ENCODE peak calls at places on chromosomes 16 and 17, in five cellular contexts. One of them, this sample, is unnamed.

GRCh38 chr17:66713533-66714042 is 121.3 kb upstream of the CACNG5 start:
- DNase-seq in astrocyte of the spinal cord: no peak
- DNase-seq in H1: no peak
- DNase-seq in keratinocyte: no peak
- DNase-seq in GM12865: peak; percentile 95
- DNase-seq in this sample: no peak

GRCh38 chr16:67304006-67304405 is 22.5 kb downstream of the KCTD19 start:
- DNase-seq in GM12865: no peak
- DNase-seq in H1: no peak
- DNase-seq in astrocyte of the spinal cord: no peak
- DNase-seq in keratinocyte: no peak
- DNase-seq in this sample: no peak

GRCh38 chr17:79944821-79945391 is 90.8 kb downstream of the TBC1D16 start:
- DNase-seq in keratinocyte: no peak
- DNase-seq in H1: no peak
- DNase-seq in GM12865: no peak
- DNase-seq in astrocyte of the spinal cord: no peak
- DNase-seq in this sample: no peak

GRCh38 chr16:89529097-89529496 is 20.9 kb downstream of the SPG7 start:
- DNase-seq in H1: no peak
- DNase-seq in GM12865: no peak
- DNase-seq in astrocyte of the spinal cord: no peak
- DNase-seq in keratinocyte: no peak
- DNase-seq in this sample: no peak

GRCh38 chr16:89602273-89602951 is 11.0 kb upstream of the DPEP1 start:
- DNase-seq in H1: peak; percentile 74
- DNase-seq in keratinocyte: no peak
- DNase-seq in astrocyte of the spinal cord: peak; percentile 87
- DNase-seq in GM12865: no peak
- DNase-seq in this sample: peak; percentile 83

GRCh38 chr16:71360378-71360777 is 1.9 kb downstream of the CALB2 start:
- DNase-seq in astrocyte of the spinal cord: peak; percentile 78
- DNase-seq in H1: no peak
- DNase-seq in keratinocyte: peak; percentile 71
- DNase-seq in GM12865: no peak
- DNase-seq in this sample: peak; percentile 92

GRCh38 chr16:57113042-57113453 is 20.7 kb downstream of the CPNE2 start:
- DNase-seq in astrocyte of the spinal cord: peak; percentile 65
- DNase-seq in H1: no peak
- DNase-seq in keratinocyte: no peak
- DNase-seq in GM12865: peak; percentile 64
- DNase-seq in this sample: no peak

GRCh38 chr17:33204156-33204555 is 88.9 kb downstream of the ASIC2 start:
- DNase-seq in GM12865: no peak
- DNase-seq in keratinocyte: no peak
- DNase-seq in astrocyte of the spinal cord: no peak
- DNase-seq in H1: no peak
- DNase-seq in this sample: no peak

GRCh38 chr16:2009302-2009711 is 314 bp downstream of the ZNF598 start:
- DNase-seq in keratinocyte: no peak
- DNase-seq in H1: no peak
- DNase-seq in GM12865: no peak
- DNase-seq in astrocyte of the spinal cord: no peak
- DNase-seq in this sample: no peak

GRCh38 chr17:17590883-17591407 is 563 bp downstream of the PEMT start:
- DNase-seq in H1: no peak
- DNase-seq in GM12865: no peak
- DNase-seq in keratinocyte: no peak
- DNase-seq in astrocyte of the spinal cord: no peak
- DNase-seq in this sample: no peak

GRCh38 chr17:7707446-7707845 is 2.4 kb downstream of the EFNB3 start:
- DNase-seq in H1: peak; percentile 60
- DNase-seq in GM12865: no peak
- DNase-seq in astrocyte of the spinal cord: no peak
- DNase-seq in keratinocyte: no peak
- DNase-seq in this sample: no peak
- H3K4me3 ChIP-seq in H1: no peak overlapping the region
- H3K4me3 ChIP-seq in GM12865: no peak overlapping the region
- H3K4me3 ChIP-seq in astrocyte of the spinal cord: no peak overlapping the region
- H3K4me3 ChIP-seq in keratinocyte: no peak overlapping the region
- H3K4me3 ChIP-seq in this sample: no peak overlapping the region

GRCh38 chr17:68457168-68457538 is at the start of gene WIPI1:
- DNase-seq in astrocyte of the spinal cord: no peak
- DNase-seq in H1: peak; percentile 81
- DNase-seq in GM12865: no peak
- DNase-seq in keratinocyte: no peak
- DNase-seq in this sample: no peak

GRCh38 chr17:68458260-68459029 is 1.1 kb upstream of the WIPI1 start:
- DNase-seq in keratinocyte: no peak
- DNase-seq in astrocyte of the spinal cord: no peak
- DNase-seq in GM12865: peak; percentile 85
- DNase-seq in H1: no peak
- DNase-seq in this sample: no peak

GRCh38 chr17:68456529-68457167 is 648 bp downstream of the WIPI1 start:
- DNase-seq in astrocyte of the spinal cord: peak; percentile 89
- DNase-seq in keratinocyte: no peak
- DNase-seq in GM12865: peak; percentile 37
- DNase-seq in H1: peak; percentile 68
- DNase-seq in this sample: peak; percentile 95

GRCh38 chr17:68459030-68459376 is 1.7 kb upstream of the WIPI1 start:
- DNase-seq in H1: no peak
- DNase-seq in astrocyte of the spinal cord: no peak
- DNase-seq in GM12865: peak; percentile 87
- DNase-seq in keratinocyte: no peak
- DNase-seq in this sample: no peak

GRCh38 chr17:68457539-68458259 is 403 bp upstream of the WIPI1 start:
- DNase-seq in astrocyte of the spinal cord: peak; percentile 99
- DNase-seq in GM12865: peak; percentile 99
- DNase-seq in H1: peak; percentile 98
- DNase-seq in keratinocyte: no peak
- DNase-seq in this sample: peak; percentile 99
- TF ChIP-seq CTCF in astrocyte of the spinal cord: no peak
- TF ChIP-seq CTCF in GM12865: no peak
- TF ChIP-seq CTCF in H1: no peak
- TF ChIP-seq CTCF in keratinocyte: no peak
- TF ChIP-seq CTCF in this sample: no peak

DNA sequence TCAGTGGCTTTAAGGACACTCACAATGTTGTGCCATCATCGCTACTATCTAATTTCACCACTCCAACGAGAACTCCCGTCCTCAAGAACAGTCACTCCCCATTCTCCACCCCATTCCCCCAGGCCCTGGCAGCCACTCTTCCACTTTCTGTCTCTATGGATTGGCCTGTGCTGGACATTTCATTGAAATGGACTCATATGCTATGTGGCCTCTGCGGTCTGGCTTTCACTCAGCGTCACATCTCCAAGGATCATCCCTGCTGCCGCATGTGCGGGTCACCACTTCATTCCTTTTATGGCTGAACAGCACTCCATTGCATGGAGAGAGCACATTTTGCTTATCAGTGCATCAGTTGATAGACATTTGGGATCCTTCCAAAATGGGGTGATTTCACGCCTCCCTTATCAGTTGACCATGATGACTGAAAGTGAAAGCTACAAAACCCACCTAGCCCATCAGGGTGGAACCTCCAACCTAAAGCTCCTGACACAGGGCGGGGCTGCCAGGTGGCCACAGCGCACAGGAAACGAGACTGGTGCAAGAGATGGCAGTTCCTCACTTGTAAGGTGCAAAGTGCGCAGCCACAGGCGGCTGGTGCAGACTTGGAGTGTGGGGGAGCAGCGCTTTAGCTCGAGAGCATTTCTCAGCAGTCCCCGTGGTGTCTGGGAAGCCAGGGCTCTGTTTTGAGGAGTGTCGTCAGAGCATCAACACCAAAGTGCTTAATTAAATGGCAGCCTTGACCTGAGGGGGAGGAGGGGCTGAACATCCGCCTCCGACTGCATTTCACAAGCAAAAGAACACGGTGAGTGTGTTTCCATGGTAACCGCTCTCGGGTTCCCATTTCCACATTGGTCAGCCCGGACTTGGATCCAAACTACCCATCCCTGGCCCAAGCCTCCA is 23.8 kb downstream of the COTL1 start:
- DNase-seq in GM12865: peak; percentile 98
- DNase-seq in astrocyte of the spinal cord: peak; percentile 15
- DNase-seq in keratinocyte: no peak
- DNase-seq in H1: no peak
- DNase-seq in this sample: peak; percentile 75
- H3K4me3 ChIP-seq in GM12865: peak overlapping the region; percentile 41
- H3K4me3 ChIP-seq in astrocyte of the spinal cord: no peak overlapping the region
- H3K4me3 ChIP-seq in keratinocyte: no peak overlapping the region
- H3K4me3 ChIP-seq in H1: no peak overlapping the region
- H3K4me3 ChIP-seq in this sample: no peak overlapping the region

GRCh38 chr17:42010898-42011516 is 6.2 kb downstream of the DNAJC7 start:
- DNase-seq in keratinocyte: no peak
- DNase-seq in H1: no peak
- DNase-seq in astrocyte of the spinal cord: no peak
- DNase-seq in GM12865: peak; percentile 27
- DNase-seq in this sample: no peak

GRCh38 chr17:42005128-42005527 is 12.1 kb downstream of the DNAJC7 start:
- DNase-seq in H1: no peak
- DNase-seq in keratinocyte: no peak
- DNase-seq in GM12865: no peak
- DNase-seq in astrocyte of the spinal cord: no peak
- DNase-seq in this sample: peak; percentile 77

GRCh38 chr17:42009170-42009569 is 8.1 kb downstream of the DNAJC7 start:
- DNase-seq in astrocyte of the spinal cord: no peak
- DNase-seq in keratinocyte: no peak
- DNase-seq in H1: no peak
- DNase-seq in GM12865: no peak
- DNase-seq in this sample: no peak
- TF ChIP-seq CTCF in astrocyte of the spinal cord: no peak
- TF ChIP-seq CTCF in keratinocyte: peak; percentile 29
- TF ChIP-seq CTCF in H1: peak; percentile 57
- TF ChIP-seq CTCF in GM12865: peak; percentile 14
- TF ChIP-seq CTCF in this sample: peak; percentile 26